ENCODE peak calls at places on chromosomes 16 and 17, in eight cellular contexts. One of them, this sample, is unnamed.

GRCh38 chr17:78558181-78558850 is 18.9 kb downstream of the DNAH17 start:
- DNase-seq in activated CD4-positive, alpha-beta T cell treated with anti-CD3 and anti-CD28 coated beads, Interleukin-2, amount 50 U/mL, for 4 hours: no peak
- DNase-seq in activated CD4-positive, CD25-positive, alpha-beta regulatory T cell: no peak
- DNase-seq in skeletal muscle cell: no peak
- DNase-seq in COR-L47: no peak
- DNase-seq in SHP77: no peak
- DNase-seq in neural crest cell: no peak
- DNase-seq in cerebellar cortex: no peak
- DNase-seq in this sample: no peak

GRCh38 chr16:89534147-89534788 is 26.1 kb downstream of the SPG7 start:
- DNase-seq in activated CD4-positive, alpha-beta T cell treated with anti-CD3 and anti-CD28 coated beads, Interleukin-2, amount 50 U/mL, for 4 hours: peak
- DNase-seq in activated CD4-positive, CD25-positive, alpha-beta regulatory T cell: no peak
- DNase-seq in skeletal muscle cell: peak
- DNase-seq in COR-L47: no peak
- DNase-seq in SHP77: no peak
- DNase-seq in neural crest cell: no peak
- DNase-seq in cerebellar cortex: no peak
- DNase-seq in this sample: no peak

GRCh38 chr17:40582328-40582901 is 17.1 kb upstream of the CCR7 start:
- DNase-seq in activated CD4-positive, alpha-beta T cell treated with anti-CD3 and anti-CD28 coated beads, Interleukin-2, amount 50 U/mL, for 4 hours: no peak
- DNase-seq in activated CD4-positive, CD25-positive, alpha-beta regulatory T cell: peak
- DNase-seq in skeletal muscle cell: no peak
- DNase-seq in COR-L47: peak
- DNase-seq in SHP77: peak
- DNase-seq in neural crest cell: no peak
- DNase-seq in cerebellar cortex: no peak
- DNase-seq in this sample: no peak

GRCh38 chr16:666572-666971 is 1.4 kb upstream of the RHOT2 start:
- DNase-seq in activated CD4-positive, alpha-beta T cell treated with anti-CD3 and anti-CD28 coated beads, Interleukin-2, amount 50 U/mL, for 4 hours: no peak
- DNase-seq in activated CD4-positive, CD25-positive, alpha-beta regulatory T cell: no peak
- DNase-seq in skeletal muscle cell: no peak
- DNase-seq in COR-L47: no peak
- DNase-seq in SHP77: no peak
- DNase-seq in neural crest cell: no peak
- DNase-seq in cerebellar cortex: no peak
- DNase-seq in this sample: no peak

GRCh38 chr17:26792486-26792885 is 501.4 kb upstream of the WSB1 start:
- DNase-seq in activated CD4-positive, alpha-beta T cell treated with anti-CD3 and anti-CD28 coated beads, Interleukin-2, amount 50 U/mL, for 4 hours: no peak
- DNase-seq in activated CD4-positive, CD25-positive, alpha-beta regulatory T cell: no peak
- DNase-seq in skeletal muscle cell: no peak
- DNase-seq in COR-L47: no peak
- DNase-seq in SHP77: no peak
- DNase-seq in neural crest cell: no peak
- DNase-seq in cerebellar cortex: peak
- DNase-seq in this sample: no peak

GRCh38 chr17:35630530-35631148 is 43.5 kb downstream of the AP2B1 start:
- DNase-seq in activated CD4-positive, alpha-beta T cell treated with anti-CD3 and anti-CD28 coated beads, Interleukin-2, amount 50 U/mL, for 4 hours: no peak
- DNase-seq in activated CD4-positive, CD25-positive, alpha-beta regulatory T cell: no peak
- DNase-seq in skeletal muscle cell: peak
- DNase-seq in COR-L47: no peak
- DNase-seq in SHP77: no peak
- DNase-seq in neural crest cell: no peak
- DNase-seq in cerebellar cortex: no peak
- DNase-seq in this sample: no peak

GRCh38 chr17:81868674-81869220 is 2.4 kb downstream of the ARHGDIA start:
- DNase-seq in activated CD4-positive, alpha-beta T cell treated with anti-CD3 and anti-CD28 coated beads, Interleukin-2, amount 50 U/mL, for 4 hours: no peak
- DNase-seq in activated CD4-positive, CD25-positive, alpha-beta regulatory T cell: no peak
- DNase-seq in skeletal muscle cell: peak
- DNase-seq in COR-L47: no peak
- DNase-seq in SHP77: no peak
- DNase-seq in neural crest cell: no peak
- DNase-seq in cerebellar cortex: peak
- DNase-seq in this sample: peak

GRCh38 chr17:73343168-73343634 is 31.4 kb upstream of the CDC42EP4 start:
- DNase-seq in activated CD4-positive, alpha-beta T cell treated with anti-CD3 and anti-CD28 coated beads, Interleukin-2, amount 50 U/mL, for 4 hours: no peak
- DNase-seq in activated CD4-positive, CD25-positive, alpha-beta regulatory T cell: no peak
- DNase-seq in skeletal muscle cell: peak
- DNase-seq in COR-L47: no peak
- DNase-seq in SHP77: no peak
- DNase-seq in neural crest cell: peak
- DNase-seq in cerebellar cortex: no peak
- DNase-seq in this sample: peak

GRCh38 chr16:50534091-50534490 is 14.1 kb upstream of the NKD1 start:
- DNase-seq in activated CD4-positive, alpha-beta T cell treated with anti-CD3 and anti-CD28 coated beads, Interleukin-2, amount 50 U/mL, for 4 hours: no peak
- DNase-seq in activated CD4-positive, CD25-positive, alpha-beta regulatory T cell: no peak
- DNase-seq in skeletal muscle cell: no peak
- DNase-seq in COR-L47: no peak
- DNase-seq in SHP77: no peak
- DNase-seq in neural crest cell: no peak
- DNase-seq in cerebellar cortex: no peak
- DNase-seq in this sample: no peak

GRCh38 chr16:85422374-85423185 is 190.5 kb upstream of the GSE1 start:
- DNase-seq in activated CD4-positive, alpha-beta T cell treated with anti-CD3 and anti-CD28 coated beads, Interleukin-2, amount 50 U/mL, for 4 hours: no peak
- DNase-seq in activated CD4-positive, CD25-positive, alpha-beta regulatory T cell: no peak
- DNase-seq in skeletal muscle cell: no peak
- DNase-seq in COR-L47: peak
- DNase-seq in SHP77: no peak
- DNase-seq in neural crest cell: peak
- DNase-seq in cerebellar cortex: no peak
- DNase-seq in this sample: no peak

GRCh38 chr17:79529661-79530081 is 81.2 kb downstream of the RBFOX3 start:
- DNase-seq in activated CD4-positive, alpha-beta T cell treated with anti-CD3 and anti-CD28 coated beads, Interleukin-2, amount 50 U/mL, for 4 hours: no peak
- DNase-seq in activated CD4-positive, CD25-positive, alpha-beta regulatory T cell: no peak
- DNase-seq in skeletal muscle cell: no peak
- DNase-seq in COR-L47: no peak
- DNase-seq in SHP77: no peak
- DNase-seq in neural crest cell: no peak
- DNase-seq in cerebellar cortex: peak
- DNase-seq in this sample: no peak

GRCh38 chr17:57956311-57957119 is 1.3 kb upstream of the CUEDC1 start:
- DNase-seq in activated CD4-positive, alpha-beta T cell treated with anti-CD3 and anti-CD28 coated beads, Interleukin-2, amount 50 U/mL, for 4 hours: peak
- DNase-seq in activated CD4-positive, CD25-positive, alpha-beta regulatory T cell: no peak
- DNase-seq in skeletal muscle cell: no peak
- DNase-seq in COR-L47: no peak
- DNase-seq in SHP77: no peak
- DNase-seq in neural crest cell: no peak
- DNase-seq in cerebellar cortex: peak
- DNase-seq in this sample: peak

GRCh38 chr16:56181401-56181800 is 9.9 kb upstream of the GNAO1 start:
- DNase-seq in activated CD4-positive, alpha-beta T cell treated with anti-CD3 and anti-CD28 coated beads, Interleukin-2, amount 50 U/mL, for 4 hours: no peak
- DNase-seq in activated CD4-positive, CD25-positive, alpha-beta regulatory T cell: no peak
- DNase-seq in skeletal muscle cell: no peak
- DNase-seq in COR-L47: no peak
- DNase-seq in SHP77: no peak
- DNase-seq in neural crest cell: no peak
- DNase-seq in cerebellar cortex: no peak
- DNase-seq in this sample: no peak

GRCh38 chr16:67406628-67407027 is 9.6 kb downstream of the ZDHHC1 start:
- DNase-seq in activated CD4-positive, alpha-beta T cell treated with anti-CD3 and anti-CD28 coated beads, Interleukin-2, amount 50 U/mL, for 4 hours: no peak
- DNase-seq in activated CD4-positive, CD25-positive, alpha-beta regulatory T cell: no peak
- DNase-seq in skeletal muscle cell: peak
- DNase-seq in COR-L47: no peak
- DNase-seq in SHP77: no peak
- DNase-seq in neural crest cell: no peak
- DNase-seq in cerebellar cortex: no peak
- DNase-seq in this sample: no peak

GRCh38 chr17:35944151-35944550 is 638 bp upstream of the LYZL6 start:
- DNase-seq in activated CD4-positive, alpha-beta T cell treated with anti-CD3 and anti-CD28 coated beads, Interleukin-2, amount 50 U/mL, for 4 hours: no peak
- DNase-seq in activated CD4-positive, CD25-positive, alpha-beta regulatory T cell: no peak
- DNase-seq in skeletal muscle cell: no peak
- DNase-seq in COR-L47: no peak
- DNase-seq in SHP77: no peak
- DNase-seq in neural crest cell: no peak
- DNase-seq in cerebellar cortex: no peak
- DNase-seq in this sample: no peak

GRCh38 chr16:19874816-19875546 is 9.7 kb downstream of the GPRC5B start:
- DNase-seq in activated CD4-positive, alpha-beta T cell treated with anti-CD3 and anti-CD28 coated beads, Interleukin-2, amount 50 U/mL, for 4 hours: no peak
- DNase-seq in activated CD4-positive, CD25-positive, alpha-beta regulatory T cell: no peak
- DNase-seq in skeletal muscle cell: no peak
- DNase-seq in COR-L47: no peak
- DNase-seq in SHP77: peak
- DNase-seq in neural crest cell: no peak
- DNase-seq in cerebellar cortex: peak
- DNase-seq in this sample: no peak

GRCh38 chr17:4436381-4436780 is 2.6 kb downstream of the SPNS3 start:
- DNase-seq in activated CD4-positive, alpha-beta T cell treated with anti-CD3 and anti-CD28 coated beads, Interleukin-2, amount 50 U/mL, for 4 hours: no peak
- DNase-seq in activated CD4-positive, CD25-positive, alpha-beta regulatory T cell: no peak
- DNase-seq in skeletal muscle cell: no peak
- DNase-seq in COR-L47: no peak
- DNase-seq in SHP77: no peak
- DNase-seq in neural crest cell: no peak
- DNase-seq in cerebellar cortex: no peak
- DNase-seq in this sample: no peak

GRCh38 chr16:58863042-58863441 is 128.9 kb upstream of the GOT2 start:
- DNase-seq in activated CD4-positive, alpha-beta T cell treated with anti-CD3 and anti-CD28 coated beads, Interleukin-2, amount 50 U/mL, for 4 hours: no peak
- DNase-seq in activated CD4-positive, CD25-positive, alpha-beta regulatory T cell: no peak
- DNase-seq in skeletal muscle cell: no peak
- DNase-seq in COR-L47: no peak
- DNase-seq in SHP77: no peak
- DNase-seq in neural crest cell: no peak
- DNase-seq in cerebellar cortex: no peak
- DNase-seq in this sample: no peak

GRCh38 chr16:50318796-50319578 is 49.8 kb downstream of the BRD7 start:
- DNase-seq in activated CD4-positive, alpha-beta T cell treated with anti-CD3 and anti-CD28 coated beads, Interleukin-2, amount 50 U/mL, for 4 hours: no peak
- DNase-seq in activated CD4-positive, CD25-positive, alpha-beta regulatory T cell: no peak
- DNase-seq in skeletal muscle cell: no peak
- DNase-seq in COR-L47: no peak
- DNase-seq in SHP77: no peak
- DNase-seq in neural crest cell: no peak
- DNase-seq in cerebellar cortex: no peak
- DNase-seq in this sample: no peak

GRCh38 chr17:17947966-17948365 is 24.2 kb downstream of the TOM1L2 start:
- DNase-seq in activated CD4-positive, alpha-beta T cell treated with anti-CD3 and anti-CD28 coated beads, Interleukin-2, amount 50 U/mL, for 4 hours: no peak
- DNase-seq in activated CD4-positive, CD25-positive, alpha-beta regulatory T cell: no peak
- DNase-seq in skeletal muscle cell: no peak
- DNase-seq in COR-L47: no peak
- DNase-seq in SHP77: no peak
- DNase-seq in neural crest cell: no peak
- DNase-seq in cerebellar cortex: no peak
- DNase-seq in this sample: no peak

GRCh38 chr17:80477647-80478478 is 1.5 kb upstream of the NPTX1 start:
- DNase-seq in activated CD4-positive, alpha-beta T cell treated with anti-CD3 and anti-CD28 coated beads, Interleukin-2, amount 50 U/mL, for 4 hours: peak
- DNase-seq in activated CD4-positive, CD25-positive, alpha-beta regulatory T cell: no peak
- DNase-seq in skeletal muscle cell: no peak
- DNase-seq in COR-L47: peak
- DNase-seq in SHP77: no peak
- DNase-seq in neural crest cell: peak
- DNase-seq in cerebellar cortex: peak
- DNase-seq in this sample: peak

GRCh38 chr17:74579910-74580309 is 12.2 kb downstream of the CD300LD start:
- DNase-seq in activated CD4-positive, alpha-beta T cell treated with anti-CD3 and anti-CD28 coated beads, Interleukin-2, amount 50 U/mL, for 4 hours: no peak
- DNase-seq in activated CD4-positive, CD25-positive, alpha-beta regulatory T cell: no peak
- DNase-seq in skeletal muscle cell: no peak
- DNase-seq in COR-L47: no peak
- DNase-seq in SHP77: no peak
- DNase-seq in neural crest cell: no peak
- DNase-seq in cerebellar cortex: no peak
- DNase-seq in this sample: no peak

GRCh38 chr17:39745335-39746144 is 7.8 kb downstream of the GRB7 start:
- DNase-seq in activated CD4-positive, alpha-beta T cell treated with anti-CD3 and anti-CD28 coated beads, Interleukin-2, amount 50 U/mL, for 4 hours: no peak
- DNase-seq in activated CD4-positive, CD25-positive, alpha-beta regulatory T cell: no peak
- DNase-seq in skeletal muscle cell: no peak
- DNase-seq in COR-L47: no peak
- DNase-seq in SHP77: no peak
- DNase-seq in neural crest cell: no peak
- DNase-seq in cerebellar cortex: no peak
- DNase-seq in this sample: no peak

GRCh38 chr17:75459590-75460267 is 3.3 kb downstream of the TMEM94 start:
- DNase-seq in activated CD4-positive, alpha-beta T cell treated with anti-CD3 and anti-CD28 coated beads, Interleukin-2, amount 50 U/mL, for 4 hours: no peak
- DNase-seq in activated CD4-positive, CD25-positive, alpha-beta regulatory T cell: no peak
- DNase-seq in skeletal muscle cell: no peak
- DNase-seq in COR-L47: no peak
- DNase-seq in SHP77: no peak
- DNase-seq in neural crest cell: no peak
- DNase-seq in cerebellar cortex: peak
- DNase-seq in this sample: no peak

GRCh38 chr16:86298166-86299131 is 211.9 kb upstream of the FOXF1 start:
- DNase-seq in activated CD4-positive, alpha-beta T cell treated with anti-CD3 and anti-CD28 coated beads, Interleukin-2, amount 50 U/mL, for 4 hours: no peak
- DNase-seq in activated CD4-positive, CD25-positive, alpha-beta regulatory T cell: no peak
- DNase-seq in skeletal muscle cell: peak
- DNase-seq in COR-L47: no peak
- DNase-seq in SHP77: no peak
- DNase-seq in neural crest cell: no peak
- DNase-seq in cerebellar cortex: no peak
- DNase-seq in this sample: peak

GRCh38 chr16:3781421-3781820 is 64.1 kb upstream of the TRAP1 start:
- DNase-seq in activated CD4-positive, alpha-beta T cell treated with anti-CD3 and anti-CD28 coated beads, Interleukin-2, amount 50 U/mL, for 4 hours: no peak
- DNase-seq in activated CD4-positive, CD25-positive, alpha-beta regulatory T cell: no peak
- DNase-seq in skeletal muscle cell: no peak
- DNase-seq in COR-L47: no peak
- DNase-seq in SHP77: no peak
- DNase-seq in neural crest cell: no peak
- DNase-seq in cerebellar cortex: no peak
- DNase-seq in this sample: no peak

GRCh38 chr16:2482181-2483107 is 7.5 kb downstream of the TBC1D24 start:
- DNase-seq in activated CD4-positive, alpha-beta T cell treated with anti-CD3 and anti-CD28 coated beads, Interleukin-2, amount 50 U/mL, for 4 hours: no peak
- DNase-seq in activated CD4-positive, CD25-positive, alpha-beta regulatory T cell: no peak
- DNase-seq in skeletal muscle cell: peak
- DNase-seq in COR-L47: peak
- DNase-seq in SHP77: no peak
- DNase-seq in neural crest cell: no peak
- DNase-seq in cerebellar cortex: no peak
- DNase-seq in this sample: peak

GRCh38 chr17:28896491-28896883 is 1.0 kb downstream of the FLOT2 start:
- DNase-seq in activated CD4-positive, alpha-beta T cell treated with anti-CD3 and anti-CD28 coated beads, Interleukin-2, amount 50 U/mL, for 4 hours: no peak
- DNase-seq in activated CD4-positive, CD25-positive, alpha-beta regulatory T cell: no peak
- DNase-seq in skeletal muscle cell: no peak
- DNase-seq in COR-L47: no peak
- DNase-seq in SHP77: no peak
- DNase-seq in neural crest cell: no peak
- DNase-seq in cerebellar cortex: no peak
- DNase-seq in this sample: no peak

GRCh38 chr17:35074711-35075707 is 11.5 kb upstream of the RFFL start:
- DNase-seq in activated CD4-positive, alpha-beta T cell treated with anti-CD3 and anti-CD28 coated beads, Interleukin-2, amount 50 U/mL, for 4 hours: no peak
- DNase-seq in activated CD4-positive, CD25-positive, alpha-beta regulatory T cell: no peak
- DNase-seq in skeletal muscle cell: no peak
- DNase-seq in COR-L47: no peak
- DNase-seq in SHP77: no peak
- DNase-seq in neural crest cell: no peak
- DNase-seq in cerebellar cortex: no peak
- DNase-seq in this sample: no peak

GRCh38 chr16:30395992-30396560 is 856 bp downstream of the ZNF48 start:
- DNase-seq in activated CD4-positive, alpha-beta T cell treated with anti-CD3 and anti-CD28 coated beads, Interleukin-2, amount 50 U/mL, for 4 hours: no peak
- DNase-seq in activated CD4-positive, CD25-positive, alpha-beta regulatory T cell: no peak
- DNase-seq in skeletal muscle cell: no peak
- DNase-seq in COR-L47: peak
- DNase-seq in SHP77: no peak
- DNase-seq in neural crest cell: no peak
- DNase-seq in cerebellar cortex: no peak
- DNase-seq in this sample: no peak

GRCh38 chr16:49603956-49604355 is 230.4 kb downstream of the C16orf78 start:
- DNase-seq in activated CD4-positive, alpha-beta T cell treated with anti-CD3 and anti-CD28 coated beads, Interleukin-2, amount 50 U/mL, for 4 hours: no peak
- DNase-seq in activated CD4-positive, CD25-positive, alpha-beta regulatory T cell: no peak
- DNase-seq in skeletal muscle cell: no peak
- DNase-seq in COR-L47: no peak
- DNase-seq in SHP77: no peak
- DNase-seq in neural crest cell: no peak
- DNase-seq in cerebellar cortex: no peak
- DNase-seq in this sample: no peak

GRCh38 chr16:51524555-51525373 is 373.7 kb upstream of the SALL1 start:
- DNase-seq in activated CD4-positive, alpha-beta T cell treated with anti-CD3 and anti-CD28 coated beads, Interleukin-2, amount 50 U/mL, for 4 hours: no peak
- DNase-seq in activated CD4-positive, CD25-positive, alpha-beta regulatory T cell: no peak
- DNase-seq in skeletal muscle cell: peak
- DNase-seq in COR-L47: no peak
- DNase-seq in SHP77: no peak
- DNase-seq in neural crest cell: no peak
- DNase-seq in cerebellar cortex: peak
- DNase-seq in this sample: no peak

GRCh38 chr16:81697321-81697885 is 81.7 kb upstream of the PLCG2 start:
- DNase-seq in activated CD4-positive, alpha-beta T cell treated with anti-CD3 and anti-CD28 coated beads, Interleukin-2, amount 50 U/mL, for 4 hours: peak
- DNase-seq in activated CD4-positive, CD25-positive, alpha-beta regulatory T cell: no peak
- DNase-seq in skeletal muscle cell: no peak
- DNase-seq in COR-L47: no peak
- DNase-seq in SHP77: no peak
- DNase-seq in neural crest cell: no peak
- DNase-seq in cerebellar cortex: peak
- DNase-seq in this sample: peak